ENCODE peak calls at places on chromosomes 13 and 19, in seven cellular contexts. One of them, this sample, is unnamed.

GRCh38 chr19:40348961-40349507 is 539 bp downstream of the PLD3 start:
- DNase-seq in Peyer's patch: no peak
- DNase-seq in stimulated activated CD4-positive, alpha-beta T cell treated with anti-CD3 and anti-CD28 coated beads, TNF-alpha, amount 100 ng/mL, for 24 hours: no peak
- DNase-seq in stimulated activated CD8-positive, alpha-beta memory T cell treated with anti-CD3 and anti-CD28 coated beads, Interleukin-7, amount 100 ng/mL, for 4 hours: no peak
- DNase-seq in cardiac muscle cell: no peak
- DNase-seq in lower leg skin: no peak
- DNase-seq in suprapubic skin: no peak
- DNase-seq in this sample: peak

GRCh38 chr13:48979892-48980291 is 4.2 kb downstream of the FNDC3A start:
- DNase-seq in lower leg skin: no peak
- DNase-seq in stimulated activated CD4-positive, alpha-beta T cell treated with anti-CD3 and anti-CD28 coated beads, TNF-alpha, amount 100 ng/mL, for 24 hours: no peak
- DNase-seq in suprapubic skin: no peak
- DNase-seq in stimulated activated CD8-positive, alpha-beta memory T cell treated with anti-CD3 and anti-CD28 coated beads, Interleukin-7, amount 100 ng/mL, for 4 hours: no peak
- DNase-seq in Peyer's patch: no peak
- DNase-seq in cardiac muscle cell: no peak
- DNase-seq in this sample: no peak

GRCh38 chr13:110663044-110663443 is 42.9 kb downstream of the CARS2 start:
- DNase-seq in suprapubic skin: no peak
- DNase-seq in stimulated activated CD8-positive, alpha-beta memory T cell treated with anti-CD3 and anti-CD28 coated beads, Interleukin-7, amount 100 ng/mL, for 4 hours: no peak
- DNase-seq in lower leg skin: no peak
- DNase-seq in stimulated activated CD4-positive, alpha-beta T cell treated with anti-CD3 and anti-CD28 coated beads, TNF-alpha, amount 100 ng/mL, for 24 hours: no peak
- DNase-seq in cardiac muscle cell: no peak
- DNase-seq in Peyer's patch: no peak
- DNase-seq in this sample: no peak

GRCh38 chr13:104327217-104327616 is 1261.0 kb upstream of the SLC10A2 start:
- DNase-seq in Peyer's patch: no peak
- DNase-seq in cardiac muscle cell: no peak
- DNase-seq in lower leg skin: no peak
- DNase-seq in stimulated activated CD4-positive, alpha-beta T cell treated with anti-CD3 and anti-CD28 coated beads, TNF-alpha, amount 100 ng/mL, for 24 hours: no peak
- DNase-seq in suprapubic skin: no peak
- DNase-seq in stimulated activated CD8-positive, alpha-beta memory T cell treated with anti-CD3 and anti-CD28 coated beads, Interleukin-7, amount 100 ng/mL, for 4 hours: no peak
- DNase-seq in this sample: no peak

GRCh38 chr13:19182536-19182935 is 912 bp upstream of the TUBA3C start:
- DNase-seq in stimulated activated CD8-positive, alpha-beta memory T cell treated with anti-CD3 and anti-CD28 coated beads, Interleukin-7, amount 100 ng/mL, for 4 hours: no peak
- DNase-seq in suprapubic skin: no peak
- DNase-seq in cardiac muscle cell: no peak
- DNase-seq in lower leg skin: no peak
- DNase-seq in stimulated activated CD4-positive, alpha-beta T cell treated with anti-CD3 and anti-CD28 coated beads, TNF-alpha, amount 100 ng/mL, for 24 hours: no peak
- DNase-seq in Peyer's patch: no peak
- DNase-seq in this sample: no peak

GRCh38 chr13:80363890-80364503 is 23.1 kb upstream of the SPRY2 start:
- DNase-seq in cardiac muscle cell: no peak
- DNase-seq in lower leg skin: no peak
- DNase-seq in suprapubic skin: no peak
- DNase-seq in Peyer's patch: no peak
- DNase-seq in stimulated activated CD8-positive, alpha-beta memory T cell treated with anti-CD3 and anti-CD28 coated beads, Interleukin-7, amount 100 ng/mL, for 4 hours: no peak
- DNase-seq in stimulated activated CD4-positive, alpha-beta T cell treated with anti-CD3 and anti-CD28 coated beads, TNF-alpha, amount 100 ng/mL, for 24 hours: no peak
- DNase-seq in this sample: no peak

GRCh38 chr13:29520671-29521070 is 74.8 kb downstream of the SLC7A1 start:
- DNase-seq in cardiac muscle cell: no peak
- DNase-seq in suprapubic skin: peak
- DNase-seq in lower leg skin: no peak
- DNase-seq in stimulated activated CD8-positive, alpha-beta memory T cell treated with anti-CD3 and anti-CD28 coated beads, Interleukin-7, amount 100 ng/mL, for 4 hours: no peak
- DNase-seq in stimulated activated CD4-positive, alpha-beta T cell treated with anti-CD3 and anti-CD28 coated beads, TNF-alpha, amount 100 ng/mL, for 24 hours: no peak
- DNase-seq in Peyer's patch: no peak
- DNase-seq in this sample: no peak

GRCh38 chr19:36748431-36749275 is 24.0 kb downstream of the ZNF850 start:
- DNase-seq in cardiac muscle cell: no peak
- DNase-seq in stimulated activated CD4-positive, alpha-beta T cell treated with anti-CD3 and anti-CD28 coated beads, TNF-alpha, amount 100 ng/mL, for 24 hours: no peak
- DNase-seq in suprapubic skin: no peak
- DNase-seq in stimulated activated CD8-positive, alpha-beta memory T cell treated with anti-CD3 and anti-CD28 coated beads, Interleukin-7, amount 100 ng/mL, for 4 hours: no peak
- DNase-seq in lower leg skin: no peak
- DNase-seq in Peyer's patch: no peak
- DNase-seq in this sample: no peak

GRCh38 chr19:32674153-32674958 is 624 bp downstream of the ANKRD27 start:
- DNase-seq in Peyer's patch: no peak
- DNase-seq in stimulated activated CD8-positive, alpha-beta memory T cell treated with anti-CD3 and anti-CD28 coated beads, Interleukin-7, amount 100 ng/mL, for 4 hours: no peak
- DNase-seq in stimulated activated CD4-positive, alpha-beta T cell treated with anti-CD3 and anti-CD28 coated beads, TNF-alpha, amount 100 ng/mL, for 24 hours: no peak
- DNase-seq in cardiac muscle cell: no peak
- DNase-seq in lower leg skin: no peak
- DNase-seq in suprapubic skin: no peak
- DNase-seq in this sample: no peak

GRCh38 chr19:8069116-8069973 is 16.8 kb downstream of the CCL25 start:
- DNase-seq in stimulated activated CD8-positive, alpha-beta memory T cell treated with anti-CD3 and anti-CD28 coated beads, Interleukin-7, amount 100 ng/mL, for 4 hours: no peak
- DNase-seq in Peyer's patch: no peak
- DNase-seq in lower leg skin: no peak
- DNase-seq in stimulated activated CD4-positive, alpha-beta T cell treated with anti-CD3 and anti-CD28 coated beads, TNF-alpha, amount 100 ng/mL, for 24 hours: peak
- DNase-seq in cardiac muscle cell: no peak
- DNase-seq in suprapubic skin: no peak
- DNase-seq in this sample: no peak

GRCh38 chr19:39167461-39168257 is 29.1 kb upstream of the NCCRP1 start:
- DNase-seq in Peyer's patch: no peak
- DNase-seq in cardiac muscle cell: no peak
- DNase-seq in suprapubic skin: no peak
- DNase-seq in stimulated activated CD4-positive, alpha-beta T cell treated with anti-CD3 and anti-CD28 coated beads, TNF-alpha, amount 100 ng/mL, for 24 hours: no peak
- DNase-seq in lower leg skin: no peak
- DNase-seq in stimulated activated CD8-positive, alpha-beta memory T cell treated with anti-CD3 and anti-CD28 coated beads, Interleukin-7, amount 100 ng/mL, for 4 hours: no peak
- DNase-seq in this sample: no peak

GRCh38 chr19:1066748-1067340 is at the start of gene ARHGAP45:
- DNase-seq in stimulated activated CD8-positive, alpha-beta memory T cell treated with anti-CD3 and anti-CD28 coated beads, Interleukin-7, amount 100 ng/mL, for 4 hours: peak
- DNase-seq in Peyer's patch: peak
- DNase-seq in lower leg skin: no peak
- DNase-seq in suprapubic skin: peak
- DNase-seq in stimulated activated CD4-positive, alpha-beta T cell treated with anti-CD3 and anti-CD28 coated beads, TNF-alpha, amount 100 ng/mL, for 24 hours: peak
- DNase-seq in cardiac muscle cell: no peak
- DNase-seq in this sample: no peak

GRCh38 chr19:30066781-30067759 is 125.0 kb downstream of the URI1 start:
- DNase-seq in suprapubic skin: no peak
- DNase-seq in lower leg skin: no peak
- DNase-seq in stimulated activated CD4-positive, alpha-beta T cell treated with anti-CD3 and anti-CD28 coated beads, TNF-alpha, amount 100 ng/mL, for 24 hours: no peak
- DNase-seq in Peyer's patch: peak
- DNase-seq in stimulated activated CD8-positive, alpha-beta memory T cell treated with anti-CD3 and anti-CD28 coated beads, Interleukin-7, amount 100 ng/mL, for 4 hours: no peak
- DNase-seq in cardiac muscle cell: no peak
- DNase-seq in this sample: no peak

GRCh38 chr19:46924874-46925547 is 64.2 kb downstream of the ARHGAP35 start:
- DNase-seq in cardiac muscle cell: no peak
- DNase-seq in Peyer's patch: no peak
- DNase-seq in lower leg skin: no peak
- DNase-seq in suprapubic skin: no peak
- DNase-seq in stimulated activated CD8-positive, alpha-beta memory T cell treated with anti-CD3 and anti-CD28 coated beads, Interleukin-7, amount 100 ng/mL, for 4 hours: no peak
- DNase-seq in stimulated activated CD4-positive, alpha-beta T cell treated with anti-CD3 and anti-CD28 coated beads, TNF-alpha, amount 100 ng/mL, for 24 hours: no peak
- DNase-seq in this sample: no peak

This sample was measured in adrenal gland.